ENCODE peak calls at places on chromosomes 16 and 17, in six cellular contexts. One of them, this sample, is unnamed.

GRCh38 chr17:76036497-76037380 is 9.6 kb upstream of the EVPL start:
- DNase-seq in IMR-90: peak
- DNase-seq in mesenchymal stem cell: no peak
- DNase-seq in H9: no peak
- DNase-seq in H1: no peak
- DNase-seq in mesendoderm: no peak
- DNase-seq in this sample: no peak

GRCh38 chr17:43723697-43724359 is 34.8 kb downstream of the SOST start:
- DNase-seq in IMR-90: peak
- DNase-seq in H9: no peak
- DNase-seq in mesenchymal stem cell: peak
- DNase-seq in H1: no peak
- DNase-seq in mesendoderm: peak
- DNase-seq in this sample: no peak

GRCh38 chr17:61495161-61495857 is 43.1 kb downstream of the TBX4 start:
- DNase-seq in IMR-90: peak
- DNase-seq in H1: no peak
- DNase-seq in mesenchymal stem cell: peak
- DNase-seq in mesendoderm: peak
- DNase-seq in H9: no peak
- DNase-seq in this sample: no peak

GRCh38 chr17:1143573-1143972 is 36.2 kb downstream of the ABR start:
- DNase-seq in mesenchymal stem cell: peak
- DNase-seq in IMR-90: peak
- DNase-seq in mesendoderm: peak
- DNase-seq in H1: no peak
- DNase-seq in H9: no peak
- DNase-seq in this sample: peak

GRCh38 chr17:80109713-80110446 is 8.5 kb downstream of the GAA start:
- DNase-seq in H1: no peak
- DNase-seq in H9: no peak
- DNase-seq in mesendoderm: no peak
- DNase-seq in IMR-90: no peak
- DNase-seq in mesenchymal stem cell: no peak
- DNase-seq in this sample: no peak

GRCh38 chr16:83692224-83692623 is 115.6 kb upstream of the HSBP1 start:
- DNase-seq in mesenchymal stem cell: no peak
- DNase-seq in H1: no peak
- DNase-seq in IMR-90: no peak
- DNase-seq in H9: no peak
- DNase-seq in mesendoderm: no peak
- DNase-seq in this sample: no peak

GRCh38 chr17:2059125-2059836 is 4.4 kb downstream of the HIC1 start:
- DNase-seq in IMR-90: no peak
- DNase-seq in H1: no peak
- DNase-seq in mesenchymal stem cell: no peak
- DNase-seq in mesendoderm: peak
- DNase-seq in H9: peak
- DNase-seq in this sample: no peak

GRCh38 chr17:56136316-56136715 is 17.0 kb upstream of the ANKFN1 start:
- DNase-seq in IMR-90: no peak
- DNase-seq in H9: no peak
- DNase-seq in mesenchymal stem cell: no peak
- DNase-seq in H1: no peak
- DNase-seq in mesendoderm: no peak
- DNase-seq in this sample: no peak

GRCh38 chr16:28938721-28939120 is 7.0 kb downstream of the CD19 start:
- DNase-seq in H9: no peak
- DNase-seq in mesenchymal stem cell: no peak
- DNase-seq in H1: no peak
- DNase-seq in IMR-90: no peak
- DNase-seq in mesendoderm: no peak
- DNase-seq in this sample: no peak

GRCh38 chr17:56319531-56319930 is 166.3 kb downstream of the ANKFN1 start:
- DNase-seq in H1: no peak
- DNase-seq in IMR-90: peak
- DNase-seq in mesenchymal stem cell: peak
- DNase-seq in mesendoderm: peak
- DNase-seq in H9: no peak
- DNase-seq in this sample: peak

GRCh38 chr16:57384248-57385070 is 12.2 kb downstream of the CX3CL1 start:
- DNase-seq in mesendoderm: no peak
- DNase-seq in H1: no peak
- DNase-seq in IMR-90: no peak
- DNase-seq in mesenchymal stem cell: no peak
- DNase-seq in H9: no peak
- DNase-seq in this sample: no peak

GRCh38 chr17:29177541-29177870 is 2.7 kb downstream of the MYO18A start:
- DNase-seq in mesendoderm: no peak
- DNase-seq in H1: no peak
- DNase-seq in mesenchymal stem cell: no peak
- DNase-seq in H9: no peak
- DNase-seq in IMR-90: no peak
- DNase-seq in this sample: no peak

GRCh38 chr16:87956771-87957279 is 5.6 kb downstream of the BANP start:
- DNase-seq in H1: no peak
- DNase-seq in mesenchymal stem cell: peak
- DNase-seq in mesendoderm: peak
- DNase-seq in H9: no peak
- DNase-seq in IMR-90: peak
- DNase-seq in this sample: no peak

GRCh38 chr17:65368341-65368740 is 193.1 kb downstream of the AXIN2 start:
- DNase-seq in IMR-90: no peak
- DNase-seq in H1: no peak
- DNase-seq in mesendoderm: no peak
- DNase-seq in H9: no peak
- DNase-seq in mesenchymal stem cell: no peak
- DNase-seq in this sample: no peak

GRCh38 chr17:77479817-77480508 is 339.2 kb downstream of the SEC14L1 start:
- DNase-seq in H1: no peak
- DNase-seq in H9: no peak
- DNase-seq in mesenchymal stem cell: peak
- DNase-seq in mesendoderm: peak
- DNase-seq in IMR-90: peak
- DNase-seq in this sample: no peak

GRCh38 chr16:22322741-22323140 is 25.5 kb downstream of the POLR3E start:
- DNase-seq in mesenchymal stem cell: no peak
- DNase-seq in IMR-90: no peak
- DNase-seq in H1: no peak
- DNase-seq in mesendoderm: no peak
- DNase-seq in H9: no peak
- DNase-seq in this sample: no peak

GRCh38 chr17:36921131-36921851 is 16.0 kb upstream of the LHX1 start:
- DNase-seq in IMR-90: peak
- DNase-seq in H9: peak
- DNase-seq in mesenchymal stem cell: peak
- DNase-seq in mesendoderm: peak
- DNase-seq in H1: no peak
- DNase-seq in this sample: no peak

GRCh38 chr17:2905269-2905668 is 109.0 kb downstream of the RAP1GAP2 start:
- DNase-seq in H9: no peak
- DNase-seq in IMR-90: no peak
- DNase-seq in H1: no peak
- DNase-seq in mesendoderm: no peak
- DNase-seq in mesenchymal stem cell: no peak
- DNase-seq in this sample: no peak

GRCh38 chr17:65522751-65523404 is 38.6 kb downstream of the AXIN2 start:
- DNase-seq in mesendoderm: peak
- DNase-seq in H9: peak
- DNase-seq in mesenchymal stem cell: no peak
- DNase-seq in H1: no peak
- DNase-seq in IMR-90: no peak
- DNase-seq in this sample: no peak

GRCh38 chr16:70407811-70408274 is 31.1 kb downstream of the ST3GAL2 start:
- DNase-seq in H9: no peak
- DNase-seq in IMR-90: no peak
- DNase-seq in mesenchymal stem cell: no peak
- DNase-seq in H1: no peak
- DNase-seq in mesendoderm: no peak
- DNase-seq in this sample: no peak

DNA sequence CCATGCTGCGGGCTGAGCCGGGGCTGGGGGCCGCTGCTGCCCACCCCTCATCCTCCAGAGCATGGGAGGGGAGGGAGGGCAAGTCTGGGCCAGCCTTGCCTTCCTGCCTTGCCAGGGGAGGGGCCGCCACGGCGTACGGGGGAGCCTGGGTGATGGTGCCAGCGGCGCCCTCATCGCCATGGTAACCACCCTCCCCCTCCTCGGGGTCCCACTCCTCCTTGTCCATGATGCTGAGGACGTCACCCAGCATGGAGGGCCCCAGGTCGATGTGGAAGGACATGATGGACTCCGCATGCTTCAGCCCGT is 23.9 kb upstream of the CPSF4L start:
- DNase-seq in H9: no peak
- DNase-seq in H1: no peak
- DNase-seq in mesenchymal stem cell: no peak
- DNase-seq in mesendoderm: no peak
- DNase-seq in IMR-90: no peak
- DNase-seq in this sample: no peak
- H3K18ac ChIP-seq in H9: no peak
- H3K18ac ChIP-seq in H1: no peak
- H3K18ac ChIP-seq in mesenchymal stem cell: no peak
- H3K18ac ChIP-seq in mesendoderm: no peak
- H3K18ac ChIP-seq in IMR-90: no peak
- H3K18ac ChIP-seq in this sample: peak

DNA sequence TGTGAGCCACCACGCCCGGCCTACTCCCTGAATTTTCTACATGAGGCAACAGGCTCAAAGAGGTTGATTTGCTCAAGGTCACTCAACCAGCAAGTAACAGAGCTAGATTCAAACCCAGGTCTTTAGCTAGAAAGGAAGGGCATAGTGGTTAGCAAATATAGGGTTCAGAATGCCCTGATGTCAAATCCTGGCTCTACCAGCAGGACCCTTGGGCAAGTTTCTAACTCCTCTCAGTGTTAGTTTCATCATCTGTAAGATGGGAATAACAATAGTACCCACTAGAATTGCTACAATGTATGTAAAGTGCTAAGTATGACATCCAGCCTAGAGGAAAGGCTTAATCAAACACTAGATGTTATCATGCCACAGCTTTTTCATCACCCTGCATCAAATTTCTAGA is 19.1 kb upstream of the CYB5B start:
- DNase-seq in H1: no peak
- DNase-seq in mesenchymal stem cell: no peak
- DNase-seq in IMR-90: no peak
- DNase-seq in mesendoderm: no peak
- DNase-seq in H9: no peak
- DNase-seq in this sample: no peak
- H2AK5ac ChIP-seq in H1: no peak
- H2AK5ac ChIP-seq in mesenchymal stem cell: peak
- H2AK5ac ChIP-seq in IMR-90: peak
- H2AK5ac ChIP-seq in mesendoderm: no peak
- H2AK5ac ChIP-seq in H9: no peak
- H2AK5ac ChIP-seq in this sample: no peak

DNA sequence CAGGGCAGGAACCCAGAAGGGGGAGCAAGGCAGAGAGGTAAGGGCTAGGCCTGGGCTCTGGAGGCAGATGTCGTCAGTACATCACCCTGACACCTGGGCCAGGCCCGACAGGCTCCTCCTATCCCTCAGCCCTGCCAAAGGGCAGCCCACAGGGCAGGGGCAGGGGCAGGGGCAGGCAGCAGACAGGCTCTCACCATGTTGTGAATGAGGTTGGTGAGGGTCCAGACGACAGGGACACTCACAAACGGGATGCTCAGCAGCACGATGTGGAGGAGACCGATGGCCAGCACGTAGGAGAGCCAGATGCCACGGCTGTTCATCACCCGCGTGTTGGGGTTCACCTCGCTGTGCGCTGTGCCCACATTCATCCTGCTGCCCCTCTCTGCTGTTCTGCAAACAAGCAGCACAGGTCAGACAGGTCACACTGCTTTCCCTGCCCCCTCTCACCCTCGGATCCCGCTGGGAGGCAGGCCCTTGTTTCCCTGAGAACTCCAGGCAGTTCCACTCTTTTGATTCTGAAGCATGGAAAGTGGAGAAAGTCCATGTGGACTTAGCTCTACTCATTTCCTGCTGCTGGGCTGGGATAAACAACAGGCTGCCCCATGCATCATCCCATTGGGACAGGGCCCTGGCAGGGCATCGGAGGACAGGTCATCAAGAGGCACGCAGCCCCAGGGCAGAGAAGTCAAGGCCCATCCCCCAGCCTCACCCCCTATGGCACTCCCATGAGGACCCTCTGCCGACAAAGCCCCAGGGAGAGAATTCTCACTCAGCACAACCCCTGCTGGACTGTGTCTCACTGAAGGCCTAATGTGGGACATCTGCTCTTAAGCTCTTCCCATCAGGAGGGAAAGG is 3.3 kb downstream of the ORMDL3 start:
- DNase-seq in H1: no peak
- DNase-seq in H9: peak
- DNase-seq in mesenchymal stem cell: peak
- DNase-seq in IMR-90: peak
- DNase-seq in mesendoderm: peak
- DNase-seq in this sample: no peak
- H3K18ac ChIP-seq in H1: no peak
- H3K18ac ChIP-seq in H9: no peak
- H3K18ac ChIP-seq in mesenchymal stem cell: no peak
- H3K18ac ChIP-seq in IMR-90: no peak
- H3K18ac ChIP-seq in mesendoderm: no peak
- H3K18ac ChIP-seq in this sample: no peak

GRCh38 chr17:46769531-46770438 is 48.7 kb downstream of the WNT3 start:
- DNase-seq in mesenchymal stem cell: no peak
- DNase-seq in H1: no peak
- DNase-seq in IMR-90: no peak
- DNase-seq in H9: peak
- DNase-seq in mesendoderm: no peak
- DNase-seq in this sample: no peak
- H2AK5ac ChIP-seq in mesenchymal stem cell: peak
- H2AK5ac ChIP-seq in H1: no peak
- H2AK5ac ChIP-seq in IMR-90: peak
- H2AK5ac ChIP-seq in H9: no peak
- H2AK5ac ChIP-seq in mesendoderm: peak
- H2AK5ac ChIP-seq in this sample: peak

GRCh38 chr17:12907477-12907876 is 110.3 kb downstream of the ELAC2 start:
- DNase-seq in H1: no peak
- DNase-seq in H9: no peak
- DNase-seq in mesendoderm: no peak
- DNase-seq in IMR-90: no peak
- DNase-seq in mesenchymal stem cell: no peak
- DNase-seq in this sample: no peak
- H3K18ac ChIP-seq in H1: no peak
- H3K18ac ChIP-seq in H9: no peak
- H3K18ac ChIP-seq in mesendoderm: no peak
- H3K18ac ChIP-seq in IMR-90: no peak
- H3K18ac ChIP-seq in mesenchymal stem cell: no peak
- H3K18ac ChIP-seq in this sample: no peak